ENCODE peak calls at places on chromosome 14, in nine cellular contexts. U, W, P, S, B, H, G, L and O are unnamed samples.

GRCh38 chr14:94575730-94576585 is 5.3 kb upstream of the SERPINA5 start:
- DNase-seq in B (peak; percentile 64), W (peak; percentile 67), S (peak; percentile 80), P (peak; percentile 69), H (peak; percentile 92), L (no peak), U (no peak), G (no peak), O (no peak)

GRCh38 chr14:72501439-72501838 is 392.5 kb downstream of the DPF3 start:
- DNase-seq in W (no peak), G (no peak), L (no peak), B (no peak), P (no peak), S (no peak), U (no peak), H (no peak), O (no peak)

GRCh38 chr14:77866932-77867331 is 67.0 kb downstream of the ADCK1 start:
- DNase-seq in L (no peak), P (no peak), U (no peak), B (no peak), H (no peak), W (no peak), G (no peak), S (no peak), O (no peak)

GRCh38 chr14:53020193-53020932 is 69.5 kb upstream of the FERMT2 start:
- DNase-seq in U (no peak), W (no peak), H (no peak), S (no peak), L (no peak), G (no peak), B (no peak), P (no peak), O (no peak)

GRCh38 chr14:104202259-104203070 is 64.1 kb downstream of the KIF26A start:
- DNase-seq in L (no peak), U (no peak), H (no peak), W (no peak), B (no peak), P (no peak), S (no peak), G (no peak), O (no peak)

GRCh38 chr14:71714225-71714624 is 218.0 kb upstream of the RGS6 start:
- DNase-seq in S (peak; percentile 90), L (no peak), U (no peak), G (no peak), B (peak; percentile 91), P (no peak), H (peak; percentile 91), W (peak; percentile 96), O (no peak)

GRCh38 chr14:102929349-102930137 is 7.1 kb downstream of the AMN start:
- DNase-seq in H (no peak), U (peak; percentile 17), L (no peak), B (no peak), S (no peak), W (no peak), P (no peak), G (no peak), O (no peak)

GRCh38 chr14:105064001-105064400 is 1.2 kb downstream of the GPR132 start:
- DNase-seq in S (no peak), G (no peak), P (no peak), B (no peak), H (no peak), U (no peak), W (no peak), L (no peak), O (no peak)

GRCh38 chr14:45261209-45261608 is 8.2 kb upstream of the MIS18BP1 start:
- DNase-seq in G (no peak), S (no peak), U (no peak), B (no peak), H (no peak), W (no peak), L (no peak), P (no peak), O (no peak)

GRCh38 chr14:91727121-91727520 is 4.8 kb downstream of the CATSPERB start:
- DNase-seq in L (no peak), W (peak; percentile 68), U (no peak), H (no peak), S (no peak), B (peak; percentile 86), G (no peak), P (no peak), O (no peak)

GRCh38 chr14:91731986-91732385 is at the start of gene CATSPERB:
- DNase-seq in U (no peak), G (no peak), L (no peak), W (no peak), B (no peak), H (no peak), S (no peak), P (no peak), O (no peak)

GRCh38 chr14:91731018-91731417 is 868 bp downstream of the CATSPERB start:
- DNase-seq in U (no peak), H (no peak), W (no peak), B (no peak), P (no peak), S (no peak), L (no peak), G (no peak), O (no peak)

GRCh38 chr14:91729756-91730155 is 2.1 kb downstream of the CATSPERB start:
- DNase-seq in L (no peak), B (peak; percentile 59), S (no peak), H (no peak), W (peak; percentile 49), U (no peak), G (no peak), P (no peak), O (no peak)

DNA sequence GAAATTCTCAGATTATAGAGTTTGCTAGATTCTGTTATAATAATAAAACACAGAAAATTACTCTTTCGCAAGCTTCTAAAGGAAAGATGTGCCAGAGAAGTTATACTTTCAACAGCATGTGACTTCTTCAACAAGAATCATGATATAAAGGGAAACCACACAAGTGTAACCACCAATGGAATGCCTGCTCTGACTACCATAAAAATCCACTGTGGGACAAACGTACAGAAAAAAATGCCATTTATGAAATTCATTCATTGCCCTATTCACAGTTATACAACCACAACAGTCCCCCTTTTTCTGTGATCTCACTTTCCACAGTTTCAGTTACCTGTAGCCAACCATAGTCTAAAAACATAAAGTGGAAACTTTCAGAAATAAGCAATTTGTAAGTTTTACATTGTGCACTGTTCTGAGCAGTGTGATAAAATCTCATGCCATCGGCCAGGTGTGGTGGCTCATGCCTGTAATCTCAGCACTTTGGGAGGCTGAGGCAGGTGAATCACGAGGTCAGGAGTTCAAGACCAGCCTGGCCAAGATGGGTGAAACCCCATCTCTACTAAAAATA is 3.2 kb downstream of the CATSPERB start:
- DNase-seq in G (no peak), B (peak; percentile 72), H (no peak), U (no peak), S (no peak), W (peak; percentile 47), P (no peak), L (no peak), O (no peak)
- H3K4me3 ChIP-seq in G (no peak overlapping the region), B (no peak overlapping the region), H (no peak overlapping the region), U (no peak overlapping the region), S (no peak overlapping the region), W (no peak overlapping the region), P (no peak overlapping the region), L (no peak overlapping the region), O (no peak overlapping the region)

DNA sequence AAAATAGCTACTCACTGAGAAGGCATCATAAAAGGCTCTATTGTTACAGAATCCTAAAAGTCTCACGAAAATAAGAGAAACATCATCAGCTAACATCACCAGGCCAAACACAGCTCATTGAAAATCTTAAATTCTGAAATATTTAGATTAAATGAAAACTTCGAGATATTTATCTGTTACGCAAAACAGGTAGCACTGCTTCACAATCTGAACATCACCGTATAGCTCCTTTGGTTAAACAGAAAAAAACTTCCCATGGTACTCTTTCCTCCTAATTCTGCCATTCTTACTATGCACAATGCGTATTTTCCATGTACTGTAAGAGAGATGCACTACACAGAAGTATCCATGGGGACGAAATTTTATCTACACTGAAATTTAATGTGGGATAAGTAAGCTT is 2.1 kb downstream of the SGPP1 start:
- DNase-seq in W (peak; percentile 19), H (no peak), P (no peak), B (no peak), U (no peak), L (no peak), S (no peak), G (no peak), O (no peak)
- H3K4me3 ChIP-seq in W (peak overlapping the region; percentile 95), H (peak overlapping the region; percentile 72), P (peak overlapping the region; percentile 22), B (peak overlapping the region; percentile 90), U (peak overlapping the region; percentile 96), L (no peak overlapping the region), S (peak overlapping the region; percentile 83), G (peak overlapping the region; percentile 99), O (peak overlapping the region; percentile 96)

GRCh38 chr14:68516235-68516634 is 276.6 kb downstream of the ZFP36L1 start:
- DNase-seq in G (no peak), U (no peak), S (no peak), B (no peak), W (peak; percentile 32), H (no peak), P (no peak), L (no peak), O (no peak)

GRCh38 chr14:68513137-68513536 is 279.7 kb downstream of the ZFP36L1 start:
- DNase-seq in S (no peak), L (no peak), B (no peak), H (no peak), G (peak; percentile 49), P (no peak), W (no peak), U (no peak), O (no peak)

GRCh38 chr14:68512088-68512487 is 280.8 kb downstream of the ZFP36L1 start:
- DNase-seq in B (peak; percentile 88), P (no peak), U (no peak), L (no peak), H (no peak), W (peak; percentile 86), S (no peak), G (no peak), O (peak; percentile 61)

GRCh38 chr14:68513838-68514610 is 278.8 kb downstream of the ZFP36L1 start:
- DNase-seq in L (no peak), G (peak; percentile 91), P (no peak), S (no peak), W (no peak), H (no peak), B (no peak), U (no peak), O (no peak)

GRCh38 chr14:68514611-68515194 is 278.2 kb downstream of the ZFP36L1 start:
- DNase-seq in H (no peak), S (no peak), U (no peak), L (no peak), P (no peak), G (no peak), B (no peak), W (no peak), O (no peak)
- H3K4me3 ChIP-seq in H (no peak overlapping the region), S (no peak overlapping the region), U (no peak overlapping the region), L (no peak overlapping the region), P (no peak overlapping the region), G (no peak overlapping the region), B (no peak overlapping the region), W (no peak overlapping the region), O (no peak overlapping the region)

DNA sequence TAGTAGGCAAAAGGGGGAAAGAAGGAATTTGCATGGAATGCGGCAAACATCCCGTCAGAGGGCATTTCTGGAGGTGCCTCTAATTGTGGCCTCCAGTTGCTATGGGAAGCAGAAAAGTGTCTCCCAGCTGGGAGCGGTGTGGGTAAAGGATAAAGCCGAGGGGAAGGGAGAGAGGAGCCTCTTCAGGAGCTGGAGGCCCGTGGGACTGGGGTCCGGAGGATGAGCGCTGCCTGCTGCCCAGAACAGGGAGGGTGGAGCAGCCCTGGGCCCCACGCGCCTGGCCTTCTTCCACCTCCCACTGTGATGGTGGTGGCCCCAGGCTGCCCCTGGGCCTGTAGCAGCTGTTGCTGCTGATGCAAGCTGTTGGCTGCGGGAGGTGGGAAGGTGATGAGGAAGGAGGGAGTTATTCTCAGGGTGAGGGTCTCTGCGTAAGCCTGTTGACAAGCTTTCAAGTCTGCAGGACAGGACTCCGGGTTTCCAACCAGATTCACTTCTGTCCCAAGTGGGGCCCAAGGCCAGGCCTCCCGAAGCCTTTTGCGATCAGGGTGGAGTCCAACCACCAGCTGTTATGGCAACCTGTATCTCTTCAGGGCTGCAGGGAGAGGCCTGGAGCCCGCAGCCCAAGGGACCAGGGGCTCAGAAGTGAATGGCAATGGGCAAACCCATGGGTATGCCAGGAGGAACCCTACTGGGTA is 19.1 kb upstream of the PGF start:
- DNase-seq in L (no peak), W (no peak), H (peak; percentile 61), S (no peak), B (no peak), G (no peak), U (no peak), P (no peak), O (no peak)
- H3K4me3 ChIP-seq in L (no peak overlapping the region), W (no peak overlapping the region), H (no peak overlapping the region), S (no peak overlapping the region), B (no peak overlapping the region), G (no peak overlapping the region), U (no peak overlapping the region), P (no peak overlapping the region), O (no peak overlapping the region)